ENCODE peak calls at places on chromosomes 11 and 22, in five cellular contexts. W, D, B, Q and N are unnamed samples.

GRCh38 chr22:46353483-46354105 is 18.1 kb downstream of the TRMU start:
- DNase-seq in W (no peak), D (no peak), B (no peak), Q (no peak), N (no peak)

GRCh38 chr11:15180212-15180814 is 65.6 kb downstream of the INSC start:
- DNase-seq in W (no peak), D (no peak), B (no peak), Q (no peak), N (peak; percentile 21)

GRCh38 chr11:64844330-64845124 is at the start of gene CDC42BPG:
- DNase-seq in W (peak; percentile 92), D (peak; percentile 61), B (no peak), Q (peak; percentile 46), N (peak; percentile 45)

GRCh38 chr22:24410110-24410856 is 17.1 kb upstream of the ADORA2A start:
- DNase-seq in W (no peak), D (no peak), B (no peak), Q (no peak), N (peak; percentile 23)

GRCh38 chr22:45818130-45819085 is 146.8 kb downstream of the ATXN10 start:
- DNase-seq in W (no peak), D (no peak), B (no peak), Q (peak; percentile 44), N (no peak)

GRCh38 chr11:57568330-57568766 is 876 bp upstream of the UBE2L6 start:
- DNase-seq in W (peak; percentile 78), D (peak; percentile 81), B (no peak), Q (peak; percentile 80), N (peak; percentile 77)

GRCh38 chr11:93543292-93543977 is at the start of gene SMCO4:
- DNase-seq in W (peak; percentile 80), D (peak; percentile 71), B (peak; percentile 87), Q (peak; percentile 87), N (peak; percentile 63)

GRCh38 chr11:128664286-128664685 is 29.6 kb upstream of the FLI1 start:
- DNase-seq in W (no peak), D (no peak), B (no peak), Q (no peak), N (no peak)

GRCh38 chr11:106621479-106621878 is 396.8 kb downstream of the GUCY1A2 start:
- DNase-seq in W (no peak), D (no peak), B (no peak), Q (no peak), N (no peak)

GRCh38 chr11:33013706-33014105 is 2.0 kb upstream of the DEPDC7 start:
- DNase-seq in W (no peak), D (no peak), B (no peak), Q (no peak), N (no peak)

GRCh38 chr22:35524966-35525686 is 15.5 kb upstream of the RASD2 start:
- DNase-seq in W (no peak), D (no peak), B (peak; percentile 79), Q (peak; percentile 33), N (no peak)

GRCh38 chr11:69099193-69099592 is 50.5 kb downstream of the TPCN2 start:
- DNase-seq in W (no peak), D (no peak), B (no peak), Q (no peak), N (no peak)

GRCh38 chr11:67999704-68000103 is 4.2 kb downstream of the UNC93B1 start:
- DNase-seq in W (no peak), D (no peak), B (no peak), Q (no peak), N (no peak)

GRCh38 chr11:58507355-58507754 is 550 bp downstream of the OR5B21 start:
- DNase-seq in W (no peak), D (no peak), B (no peak), Q (no peak), N (no peak)

GRCh38 chr11:107014871-107015270 is 3.4 kb downstream of the GUCY1A2 start:
- DNase-seq in W (peak; percentile 35), D (peak; percentile 29), B (no peak), Q (no peak), N (peak; percentile 38)

GRCh38 chr11:88353835-88354496 is 16.4 kb upstream of the CTSC start:
- DNase-seq in W (no peak), D (no peak), B (no peak), Q (no peak), N (no peak)

GRCh38 chr11:19275496-19275895 is 34.8 kb upstream of the E2F8 start:
- DNase-seq in W (peak; percentile 87), D (no peak), B (no peak), Q (no peak), N (no peak)

GRCh38 chr22:26320469-26320868 is 108.6 kb upstream of the ASPHD2 start:
- DNase-seq in W (no peak), D (no peak), B (no peak), Q (no peak), N (no peak)

GRCh38 chr11:114762437-114762836 is 84.1 kb downstream of the NXPE2 start:
- DNase-seq in W (peak; percentile 41), D (peak; percentile 75), B (peak; percentile 69), Q (peak; percentile 41), N (peak; percentile 62)

GRCh38 chr11:73199446-73199845 is 18.6 kb upstream of the P2RY2 start:
- DNase-seq in W (no peak), D (no peak), B (no peak), Q (no peak), N (no peak)

GRCh38 chr11:44946268-44946667 is 4.4 kb downstream of the TP53I11 start:
- DNase-seq in W (no peak), D (no peak), B (peak; percentile 77), Q (peak; percentile 63), N (peak; percentile 80)

DNA sequence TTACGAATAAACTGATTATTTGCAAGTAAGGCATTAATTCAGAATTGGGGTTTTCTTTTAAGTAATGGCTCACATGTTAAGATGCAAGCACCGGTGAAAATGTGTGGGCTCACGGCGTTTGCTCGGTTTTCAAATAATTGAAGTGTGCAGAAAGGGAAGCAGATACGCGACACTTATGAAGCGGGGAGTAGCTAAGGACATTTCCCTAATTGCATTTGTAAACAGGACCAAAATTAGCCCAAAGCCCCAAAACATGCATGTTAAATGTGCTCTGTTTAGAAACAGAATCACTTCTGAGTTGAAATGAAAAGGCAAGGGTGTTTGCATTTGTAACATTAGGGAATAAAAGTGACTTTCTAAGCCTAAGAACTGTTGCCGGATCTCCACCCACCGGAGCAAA is 61.3 kb downstream of the ELFN2 start:
- DNase-seq in W (no peak), D (no peak), B (no peak), Q (no peak), N (no peak)
- H3K4me3 ChIP-seq in W (no peak overlapping the region), D (no peak overlapping the region), B (no peak overlapping the region), Q (no peak overlapping the region), N (no peak overlapping the region)

DNA sequence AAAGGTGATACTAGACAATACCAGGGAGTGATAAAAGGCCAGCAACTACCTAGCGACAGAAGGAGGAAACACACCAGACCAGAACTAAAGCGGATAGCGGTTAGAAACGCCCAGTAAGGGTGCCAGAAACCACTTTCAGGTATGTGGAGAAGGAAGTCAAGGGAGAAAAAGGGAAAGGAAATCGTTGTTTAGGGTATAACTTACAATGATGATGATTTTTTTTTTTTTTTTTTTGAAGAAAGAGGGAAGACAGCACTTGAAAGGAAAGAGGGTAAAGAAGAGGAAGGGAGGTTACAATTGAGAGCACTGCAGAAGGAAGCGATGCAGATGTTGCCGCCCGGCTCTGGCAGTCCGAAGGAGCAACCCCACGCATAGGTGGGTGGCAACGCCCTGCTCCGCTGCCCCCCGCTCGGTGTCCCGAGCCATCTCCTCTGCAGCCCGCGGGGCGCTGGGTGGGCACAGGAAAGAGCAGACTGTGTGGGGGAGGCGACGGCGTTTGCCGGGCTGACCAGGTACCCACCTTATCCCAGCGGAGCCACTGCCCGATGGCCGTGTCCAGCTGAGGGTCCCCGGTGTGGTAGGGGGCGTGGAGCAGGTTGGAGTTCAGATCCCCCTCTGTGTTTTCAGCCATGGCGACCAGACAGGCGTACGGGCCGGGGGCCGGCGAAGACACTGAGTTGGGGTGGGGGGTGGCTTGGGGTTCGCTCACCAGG is 546 bp downstream of the PGM2L1 start:
- DNase-seq in W (peak; percentile 66), D (no peak), B (no peak), Q (peak; percentile 19), N (no peak)
- TF ChIP-seq CTCF in W (peak; percentile 47), D (no peak), B (no peak), Q (no peak), N (peak; percentile 14)

GRCh38 chr11:7251487-7251835 is 243 bp upstream of the SYT9 start:
- DNase-seq in W (no peak), D (no peak), B (no peak), Q (no peak), N (peak; percentile 1)
- H3K4me3 ChIP-seq in W (peak overlapping the region; percentile 26), D (peak overlapping the region; percentile 41), B (peak overlapping the region; percentile 89), Q (peak overlapping the region; percentile 56), N (peak overlapping the region; percentile 56)

GRCh38 chr11:121550247-121551132 is 97.7 kb upstream of the SORL1-AS1 start:
- DNase-seq in W (peak; percentile 83), D (no peak), B (no peak), Q (no peak), N (no peak)
- TF ChIP-seq CTCF in W (peak; percentile 22), D (no peak), B (no peak), Q (no peak), N (no peak)

GRCh38 chr22:29607426-29607825 is 4.0 kb downstream of the NF2 start:
- DNase-seq in W (no peak), D (peak; percentile 49), B (no peak), Q (no peak), N (peak; percentile 48)

GRCh38 chr22:29606320-29606719 is 2.9 kb downstream of the NF2 start:
- DNase-seq in W (no peak), D (no peak), B (no peak), Q (no peak), N (no peak)

GRCh38 chr22:29603358-29604191 is at the start of gene NF2:
- DNase-seq in W (peak; percentile 100), D (peak; percentile 100), B (peak; percentile 100), Q (peak; percentile 99), N (peak; percentile 99)

GRCh38 chr22:29609139-29609538 is 5.7 kb downstream of the NF2 start:
- DNase-seq in W (peak; percentile 41), D (no peak), B (no peak), Q (no peak), N (no peak)

GRCh38 chr22:29605236-29605850 is 1.9 kb downstream of the NF2 start:
- DNase-seq in W (no peak), D (no peak), B (no peak), Q (no peak), N (no peak)
- H3K4me3 ChIP-seq in W (no peak overlapping the region), D (peak overlapping the region; percentile 7), B (peak overlapping the region; percentile 99), Q (peak overlapping the region; percentile 79), N (peak overlapping the region; percentile 81)